ENCODE peak calls at places on chromosome 15, in seven cellular contexts. One of them, this sample, is unnamed.

GRCh38 chr15:39219608-39220007 is 361.3 kb upstream of the THBS1 start:
- DNase-seq in anterior cingulate cortex: no peak
- DNase-seq in globus pallidus: no peak
- DNase-seq in nephron progenitor cell: no peak
- DNase-seq in WTC11: no peak
- DNase-seq in mucosa of descending colon: no peak
- DNase-seq in memory B cell: no peak
- DNase-seq in this sample: no peak

GRCh38 chr15:90082140-90082713 is 20.0 kb downstream of the IDH2 start:
- DNase-seq in anterior cingulate cortex: peak
- DNase-seq in globus pallidus: peak
- DNase-seq in nephron progenitor cell: no peak
- DNase-seq in WTC11: no peak
- DNase-seq in mucosa of descending colon: no peak
- DNase-seq in memory B cell: no peak
- DNase-seq in this sample: no peak

GRCh38 chr15:82568986-82569385 is 28.7 kb upstream of the RPS17 start:
- DNase-seq in anterior cingulate cortex: peak
- DNase-seq in globus pallidus: no peak
- DNase-seq in nephron progenitor cell: no peak
- DNase-seq in WTC11: no peak
- DNase-seq in mucosa of descending colon: no peak
- DNase-seq in memory B cell: no peak
- DNase-seq in this sample: no peak

GRCh38 chr15:81239190-81239589 is 42.5 kb downstream of the IL16 start:
- DNase-seq in anterior cingulate cortex: no peak
- DNase-seq in globus pallidus: no peak
- DNase-seq in nephron progenitor cell: no peak
- DNase-seq in WTC11: no peak
- DNase-seq in mucosa of descending colon: no peak
- DNase-seq in memory B cell: no peak
- DNase-seq in this sample: no peak

GRCh38 chr15:72229076-72229946 is 1.7 kb downstream of the PKM start:
- DNase-seq in anterior cingulate cortex: no peak
- DNase-seq in globus pallidus: peak
- DNase-seq in nephron progenitor cell: peak
- DNase-seq in WTC11: no peak
- DNase-seq in mucosa of descending colon: no peak
- DNase-seq in memory B cell: peak
- DNase-seq in this sample: no peak

GRCh38 chr15:50744601-50745000 is 20.9 kb downstream of the SPPL2A start:
- DNase-seq in anterior cingulate cortex: no peak
- DNase-seq in globus pallidus: no peak
- DNase-seq in nephron progenitor cell: no peak
- DNase-seq in WTC11: no peak
- DNase-seq in mucosa of descending colon: no peak
- DNase-seq in memory B cell: no peak
- DNase-seq in this sample: no peak

GRCh38 chr15:76341366-76342045 is 4.9 kb downstream of the ISL2 start:
- DNase-seq in anterior cingulate cortex: no peak
- DNase-seq in globus pallidus: no peak
- DNase-seq in nephron progenitor cell: peak
- DNase-seq in WTC11: peak
- DNase-seq in mucosa of descending colon: peak
- DNase-seq in memory B cell: no peak
- DNase-seq in this sample: no peak

GRCh38 chr15:77002954-77003912 is 8.3 kb downstream of the PSTPIP1 start:
- DNase-seq in anterior cingulate cortex: peak
- DNase-seq in globus pallidus: peak
- DNase-seq in nephron progenitor cell: no peak
- DNase-seq in WTC11: no peak
- DNase-seq in mucosa of descending colon: peak
- DNase-seq in memory B cell: peak
- DNase-seq in this sample: no peak

GRCh38 chr15:34284937-34285336 is 52.6 kb downstream of the SLC12A6 start:
- DNase-seq in anterior cingulate cortex: no peak
- DNase-seq in globus pallidus: no peak
- DNase-seq in nephron progenitor cell: no peak
- DNase-seq in WTC11: no peak
- DNase-seq in mucosa of descending colon: no peak
- DNase-seq in memory B cell: no peak
- DNase-seq in this sample: no peak

This sample was measured in SJSA1.